ENCODE peak calls at places on chromosomes 3 and 15, in six cellular contexts. One of them, this sample, is unnamed.
A peak's percentile ranks its signal among the peaks of the same experiment; 100 is the strongest.

GRCh38 chr3:76096836-76097587 is 311.7 kb upstream of the ZNF717 start:
- DNase-seq in neural progenitor cell: no peak
- DNase-seq in ascending aorta: no peak
- DNase-seq in choroid plexus epithelial cell: peak; percentile 77
- DNase-seq in GM10248: no peak
- DNase-seq in dorsolateral prefrontal cortex: no peak
- DNase-seq in this sample: no peak

GRCh38 chr3:131543714-131544113 is 40.9 kb upstream of the MRPL3 start:
- DNase-seq in neural progenitor cell: no peak
- DNase-seq in ascending aorta: peak; percentile 67
- DNase-seq in choroid plexus epithelial cell: peak; percentile 65
- DNase-seq in GM10248: no peak
- DNase-seq in dorsolateral prefrontal cortex: no peak
- DNase-seq in this sample: no peak

GRCh38 chr3:10706156-10707088 is 109.6 kb upstream of the SLC6A11 start:
- DNase-seq in neural progenitor cell: peak; percentile 26
- DNase-seq in ascending aorta: no peak
- DNase-seq in choroid plexus epithelial cell: no peak
- DNase-seq in GM10248: no peak
- DNase-seq in dorsolateral prefrontal cortex: no peak
- DNase-seq in this sample: no peak

GRCh38 chr3:123618768-123619484 is 34.1 kb upstream of the HACD2 start:
- DNase-seq in neural progenitor cell: no peak
- DNase-seq in ascending aorta: peak; percentile 94
- DNase-seq in choroid plexus epithelial cell: peak; percentile 84
- DNase-seq in GM10248: no peak
- DNase-seq in dorsolateral prefrontal cortex: peak; percentile 73
- DNase-seq in this sample: no peak

GRCh38 chr3:194080473-194080872 is 55.5 kb upstream of the HES1 start:
- DNase-seq in neural progenitor cell: no peak
- DNase-seq in ascending aorta: no peak
- DNase-seq in choroid plexus epithelial cell: no peak
- DNase-seq in GM10248: no peak
- DNase-seq in dorsolateral prefrontal cortex: no peak
- DNase-seq in this sample: no peak

GRCh38 chr3:189936210-189936609 is 184.5 kb downstream of the P3H2 start:
- DNase-seq in neural progenitor cell: no peak
- DNase-seq in ascending aorta: no peak
- DNase-seq in choroid plexus epithelial cell: no peak
- DNase-seq in GM10248: no peak
- DNase-seq in dorsolateral prefrontal cortex: no peak
- DNase-seq in this sample: no peak

GRCh38 chr3:53796161-53796560 is 50.1 kb downstream of the CHDH start:
- DNase-seq in neural progenitor cell: peak; percentile 21
- DNase-seq in ascending aorta: no peak
- DNase-seq in choroid plexus epithelial cell: no peak
- DNase-seq in GM10248: no peak
- DNase-seq in dorsolateral prefrontal cortex: peak; percentile 79
- DNase-seq in this sample: no peak

GRCh38 chr3:64384561-64384960 is 159.3 kb upstream of the PRICKLE2 start:
- DNase-seq in neural progenitor cell: no peak
- DNase-seq in ascending aorta: no peak
- DNase-seq in choroid plexus epithelial cell: no peak
- DNase-seq in GM10248: no peak
- DNase-seq in dorsolateral prefrontal cortex: no peak
- DNase-seq in this sample: no peak

GRCh38 chr3:165624761-165625160 is 212.5 kb downstream of the BCHE start:
- DNase-seq in neural progenitor cell: no peak
- DNase-seq in ascending aorta: no peak
- DNase-seq in choroid plexus epithelial cell: peak; percentile 36
- DNase-seq in GM10248: no peak
- DNase-seq in dorsolateral prefrontal cortex: no peak
- DNase-seq in this sample: no peak

GRCh38 chr3:170829873-170830272 is 40.1 kb downstream of the RPL22L1 start:
- DNase-seq in neural progenitor cell: no peak
- DNase-seq in ascending aorta: no peak
- DNase-seq in choroid plexus epithelial cell: no peak
- DNase-seq in GM10248: no peak
- DNase-seq in dorsolateral prefrontal cortex: no peak
- DNase-seq in this sample: no peak

GRCh38 chr3:127050733-127051132 is 67.8 kb downstream of the PLXNA1 start:
- DNase-seq in neural progenitor cell: peak; percentile 33
- DNase-seq in ascending aorta: no peak
- DNase-seq in choroid plexus epithelial cell: no peak
- DNase-seq in GM10248: no peak
- DNase-seq in dorsolateral prefrontal cortex: peak; percentile 10
- DNase-seq in this sample: no peak

GRCh38 chr3:50572801-50573371 is 3.6 kb downstream of the HEMK1 start:
- DNase-seq in neural progenitor cell: no peak
- DNase-seq in ascending aorta: no peak
- DNase-seq in choroid plexus epithelial cell: no peak
- DNase-seq in GM10248: no peak
- DNase-seq in dorsolateral prefrontal cortex: no peak
- DNase-seq in this sample: no peak

GRCh38 chr3:123449092-123449985 is 449 bp upstream of the ADCY5 start:
- DNase-seq in neural progenitor cell: peak; percentile 73
- DNase-seq in ascending aorta: no peak
- DNase-seq in choroid plexus epithelial cell: peak; percentile 18
- DNase-seq in GM10248: peak; percentile 38
- DNase-seq in dorsolateral prefrontal cortex: peak; percentile 78
- DNase-seq in this sample: no peak

GRCh38 chr3:105359098-105359762 is 7.5 kb upstream of the ALCAM start:
- DNase-seq in neural progenitor cell: no peak
- DNase-seq in ascending aorta: no peak
- DNase-seq in choroid plexus epithelial cell: peak; percentile 71
- DNase-seq in GM10248: no peak
- DNase-seq in dorsolateral prefrontal cortex: no peak
- DNase-seq in this sample: no peak

GRCh38 chr3:119120480-119120879 is 25.5 kb upstream of the TEX55 start:
- DNase-seq in neural progenitor cell: no peak
- DNase-seq in ascending aorta: no peak
- DNase-seq in choroid plexus epithelial cell: no peak
- DNase-seq in GM10248: no peak
- DNase-seq in dorsolateral prefrontal cortex: no peak
- DNase-seq in this sample: no peak

GRCh38 chr3:112755845-112756671 is 90.6 kb downstream of the CD200R1L start:
- DNase-seq in neural progenitor cell: no peak
- DNase-seq in ascending aorta: no peak
- DNase-seq in choroid plexus epithelial cell: no peak
- DNase-seq in GM10248: no peak
- DNase-seq in dorsolateral prefrontal cortex: no peak
- DNase-seq in this sample: no peak

GRCh38 chr15:37819191-37819590 is 115.2 kb upstream of the TMCO5A start:
- DNase-seq in neural progenitor cell: no peak
- DNase-seq in ascending aorta: no peak
- DNase-seq in choroid plexus epithelial cell: peak; percentile 55
- DNase-seq in GM10248: no peak
- DNase-seq in dorsolateral prefrontal cortex: no peak
- DNase-seq in this sample: no peak

GRCh38 chr3:119628816-119629445 is 31.2 kb downstream of the PLA1A start:
- DNase-seq in neural progenitor cell: no peak
- DNase-seq in ascending aorta: peak; percentile 63
- DNase-seq in choroid plexus epithelial cell: peak; percentile 31
- DNase-seq in GM10248: no peak
- DNase-seq in dorsolateral prefrontal cortex: no peak
- DNase-seq in this sample: no peak

GRCh38 chr3:128554100-128554464 is 61.1 kb upstream of the GATA2 start:
- DNase-seq in neural progenitor cell: no peak
- DNase-seq in ascending aorta: peak; percentile 12
- DNase-seq in choroid plexus epithelial cell: peak; percentile 55
- DNase-seq in GM10248: no peak
- DNase-seq in dorsolateral prefrontal cortex: no peak
- DNase-seq in this sample: no peak

GRCh38 chr15:88652456-88653199 is 13.8 kb downstream of the ISG20 start:
- DNase-seq in neural progenitor cell: no peak
- DNase-seq in ascending aorta: no peak
- DNase-seq in choroid plexus epithelial cell: no peak
- DNase-seq in GM10248: no peak
- DNase-seq in dorsolateral prefrontal cortex: no peak
- DNase-seq in this sample: no peak

GRCh38 chr15:68842958-68843357 is 22.3 kb upstream of the ANP32A start:
- DNase-seq in neural progenitor cell: no peak
- DNase-seq in ascending aorta: no peak
- DNase-seq in choroid plexus epithelial cell: no peak
- DNase-seq in GM10248: no peak
- DNase-seq in dorsolateral prefrontal cortex: no peak
- DNase-seq in this sample: no peak

GRCh38 chr3:55128201-55128870 is 200.5 kb upstream of the LRTM1 start:
- DNase-seq in neural progenitor cell: peak; percentile 31
- DNase-seq in ascending aorta: no peak
- DNase-seq in choroid plexus epithelial cell: peak; percentile 59
- DNase-seq in GM10248: no peak
- DNase-seq in dorsolateral prefrontal cortex: no peak
- DNase-seq in this sample: no peak

GRCh38 chr3:139310474-139310933 is 33.3 kb upstream of the MRPS22 start:
- DNase-seq in neural progenitor cell: no peak
- DNase-seq in ascending aorta: no peak
- DNase-seq in choroid plexus epithelial cell: peak; percentile 79
- DNase-seq in GM10248: no peak
- DNase-seq in dorsolateral prefrontal cortex: no peak
- DNase-seq in this sample: no peak

GRCh38 chr3:122258757-122259371 is 66.2 kb upstream of the CSTA start:
- DNase-seq in neural progenitor cell: peak; percentile 85
- DNase-seq in ascending aorta: no peak
- DNase-seq in choroid plexus epithelial cell: peak; percentile 65
- DNase-seq in GM10248: peak; percentile 76
- DNase-seq in dorsolateral prefrontal cortex: no peak
- DNase-seq in this sample: no peak

GRCh38 chr3:111218615-111219014 is 147.0 kb downstream of the NECTIN3 start:
- DNase-seq in neural progenitor cell: no peak
- DNase-seq in ascending aorta: no peak
- DNase-seq in choroid plexus epithelial cell: no peak
- DNase-seq in GM10248: no peak
- DNase-seq in dorsolateral prefrontal cortex: no peak
- DNase-seq in this sample: no peak

GRCh38 chr3:70554170-70554569 is 241.7 kb upstream of the MDFIC2 start:
- DNase-seq in neural progenitor cell: no peak
- DNase-seq in ascending aorta: no peak
- DNase-seq in choroid plexus epithelial cell: peak; percentile 84
- DNase-seq in GM10248: no peak
- DNase-seq in dorsolateral prefrontal cortex: no peak
- DNase-seq in this sample: no peak

GRCh38 chr3:98732239-98733054 is 30.7 kb upstream of the ST3GAL6 start:
- DNase-seq in neural progenitor cell: peak; percentile 80
- DNase-seq in ascending aorta: peak; percentile 67
- DNase-seq in choroid plexus epithelial cell: peak; percentile 26
- DNase-seq in GM10248: peak; percentile 64
- DNase-seq in dorsolateral prefrontal cortex: peak; percentile 77
- DNase-seq in this sample: peak; percentile 78

GRCh38 chr15:89777073-89777820 is 1.1 kb downstream of the MESP2 start:
- DNase-seq in neural progenitor cell: no peak
- DNase-seq in ascending aorta: no peak
- DNase-seq in choroid plexus epithelial cell: no peak
- DNase-seq in GM10248: no peak
- DNase-seq in dorsolateral prefrontal cortex: no peak
- DNase-seq in this sample: no peak

GRCh38 chr3:89145995-89146394 is 38.6 kb downstream of the EPHA3 start:
- DNase-seq in neural progenitor cell: no peak
- DNase-seq in ascending aorta: no peak
- DNase-seq in choroid plexus epithelial cell: peak; percentile 95
- DNase-seq in GM10248: no peak
- DNase-seq in dorsolateral prefrontal cortex: no peak
- DNase-seq in this sample: no peak

GRCh38 chr15:90035835-90036220 is 34.7 kb downstream of the ZNF710 start:
- DNase-seq in neural progenitor cell: no peak
- DNase-seq in ascending aorta: peak; percentile 66
- DNase-seq in choroid plexus epithelial cell: no peak
- DNase-seq in GM10248: no peak
- DNase-seq in dorsolateral prefrontal cortex: peak; percentile 45
- DNase-seq in this sample: no peak

GRCh38 chr3:33440328-33440577 is at the start of gene UBP1:
- DNase-seq in neural progenitor cell: peak; percentile 100
- DNase-seq in ascending aorta: no peak
- DNase-seq in choroid plexus epithelial cell: no peak
- DNase-seq in GM10248: no peak
- DNase-seq in dorsolateral prefrontal cortex: no peak
- DNase-seq in this sample: peak; percentile 99

GRCh38 chr3:41448396-41448795 is 249.1 kb downstream of the CTNNB1 start:
- DNase-seq in neural progenitor cell: no peak
- DNase-seq in ascending aorta: no peak
- DNase-seq in choroid plexus epithelial cell: no peak
- DNase-seq in GM10248: no peak
- DNase-seq in dorsolateral prefrontal cortex: no peak
- DNase-seq in this sample: no peak
- TF ChIP-seq CTCF in neural progenitor cell: no peak
- TF ChIP-seq CTCF in ascending aorta: no peak
- TF ChIP-seq CTCF in choroid plexus epithelial cell: peak; percentile 31
- TF ChIP-seq CTCF in GM10248: no peak
- TF ChIP-seq CTCF in dorsolateral prefrontal cortex: no peak
- TF ChIP-seq CTCF in this sample: no peak

GRCh38 chr3:167184511-167184910 is 195.6 kb downstream of the ZBBX start:
- DNase-seq in neural progenitor cell: peak; percentile 39
- DNase-seq in ascending aorta: no peak
- DNase-seq in choroid plexus epithelial cell: no peak
- DNase-seq in GM10248: no peak
- DNase-seq in dorsolateral prefrontal cortex: no peak
- DNase-seq in this sample: no peak
- TF ChIP-seq CTCF in neural progenitor cell: peak; percentile 45
- TF ChIP-seq CTCF in ascending aorta: no peak
- TF ChIP-seq CTCF in choroid plexus epithelial cell: no peak
- TF ChIP-seq CTCF in GM10248: no peak
- TF ChIP-seq CTCF in dorsolateral prefrontal cortex: no peak
- TF ChIP-seq CTCF in this sample: peak; percentile 29

GRCh38 chr3:3200632-3201212 is 21.2 kb upstream of the CRBN start:
- DNase-seq in neural progenitor cell: peak; percentile 80
- DNase-seq in ascending aorta: peak; percentile 69
- DNase-seq in choroid plexus epithelial cell: peak; percentile 87
- DNase-seq in GM10248: peak; percentile 29
- DNase-seq in dorsolateral prefrontal cortex: no peak
- DNase-seq in this sample: no peak
- TF ChIP-seq CTCF in neural progenitor cell: peak; percentile 97
- TF ChIP-seq CTCF in ascending aorta: peak; percentile 75
- TF ChIP-seq CTCF in choroid plexus epithelial cell: peak; percentile 87
- TF ChIP-seq CTCF in GM10248: peak; percentile 78
- TF ChIP-seq CTCF in dorsolateral prefrontal cortex: peak; percentile 63
- TF ChIP-seq CTCF in this sample: peak; percentile 95

DNA sequence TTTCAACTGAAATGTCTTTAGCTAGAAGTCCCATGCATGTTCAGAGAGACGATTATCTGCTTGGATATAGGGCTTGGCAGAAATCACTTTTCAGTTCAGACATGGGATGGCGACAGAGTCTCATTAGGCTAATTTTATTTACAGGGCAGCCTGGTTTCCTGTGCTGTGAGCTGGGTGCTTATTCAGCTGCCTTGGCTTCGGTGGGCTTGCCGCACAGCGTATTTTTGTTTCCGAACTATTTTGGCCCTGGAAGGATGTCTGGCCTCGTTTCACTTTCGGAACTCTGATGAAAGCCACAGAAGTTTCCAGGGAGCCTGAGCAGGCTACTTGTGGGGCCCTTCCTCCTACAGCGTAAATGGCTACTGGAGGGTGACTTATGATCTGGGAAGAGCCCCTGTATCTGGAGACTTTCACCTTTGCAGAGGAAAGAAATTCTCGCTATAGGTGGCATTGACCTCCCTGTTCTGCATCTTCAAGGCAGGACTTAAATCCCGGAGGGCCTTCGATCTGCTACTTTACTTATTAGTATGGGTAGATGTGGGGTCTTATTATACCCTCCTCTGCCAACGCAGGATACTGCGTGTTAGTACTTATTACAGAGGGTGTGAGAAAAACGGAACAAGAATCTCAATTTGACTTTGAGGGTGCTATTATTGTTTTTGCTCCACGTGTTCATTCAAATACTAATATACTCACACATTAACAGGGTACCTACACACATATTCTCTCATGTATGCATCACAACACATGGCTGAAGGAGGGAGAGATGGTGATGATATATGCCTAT is 364.0 kb upstream of the RBMS3 start:
- DNase-seq in neural progenitor cell: peak; percentile 48
- DNase-seq in ascending aorta: peak; percentile 88
- DNase-seq in choroid plexus epithelial cell: peak; percentile 89
- DNase-seq in GM10248: peak; percentile 28
- DNase-seq in dorsolateral prefrontal cortex: no peak
- DNase-seq in this sample: no peak
- TF ChIP-seq CTCF in neural progenitor cell: peak; percentile 51
- TF ChIP-seq CTCF in ascending aorta: peak; percentile 66
- TF ChIP-seq CTCF in choroid plexus epithelial cell: peak; percentile 72
- TF ChIP-seq CTCF in GM10248: peak; percentile 64
- TF ChIP-seq CTCF in dorsolateral prefrontal cortex: peak; percentile 39
- TF ChIP-seq CTCF in this sample: peak; percentile 69